ENCODE peak calls at places on chromosomes 2 and 18, in six cellular contexts. Y is activated CD4-positive, alpha-beta T cell treated with anti-CD3 and anti-CD28 coated beads for 48 hours; A is endothelial cell; Z is AG08395; T is activated naive CD8-positive, alpha-beta T cell treated with anti-CD3 and anti-CD28 coated beads, Interleukin-2, amount 10 ng/mL, durations not matched to agents 7 days and 5 days; K is non-pigmented ciliary epithelial cell. Q is an unnamed sample.

GRCh38 chr2:85753525-85754312 is at the start of gene ATOH8:
- DNase-seq in A (peak), K (no peak), Z (peak), Y (peak), T (peak), Q (peak)

GRCh38 chr18:34224423-34225217 is at the start of gene NOL4:
- DNase-seq in T (no peak), Y (no peak), Z (no peak), A (peak), K (peak), Q (no peak)

GRCh38 chr2:105881286-105882136 is 136.8 kb downstream of the NCK2 start:
- DNase-seq in K (no peak), Y (no peak), Z (no peak), A (no peak), T (no peak), Q (no peak)

GRCh38 chr18:8608795-8609673 is at the start of gene RAB12:
- DNase-seq in T (peak), Z (peak), K (peak), Y (peak), A (peak), Q (peak)

GRCh38 chr2:45121236-45121927 is 112.1 kb upstream of the SIX2 start:
- DNase-seq in A (no peak), Z (no peak), Y (no peak), T (no peak), K (no peak), Q (no peak)

GRCh38 chr2:142037051-142037450 is 93.8 kb downstream of the LRP1B start:
- DNase-seq in A (no peak), T (no peak), Y (no peak), Z (peak), K (peak), Q (peak)

GRCh38 chr2:237692601-237693079 is 65.3 kb downstream of the LRRFIP1 start:
- DNase-seq in A (no peak), K (no peak), Y (peak), T (no peak), Z (no peak), Q (no peak)

GRCh38 chr2:200627110-200627770 is 41.4 kb downstream of the AOX1 start:
- DNase-seq in Y (no peak), A (no peak), Z (no peak), T (no peak), K (no peak), Q (no peak)

GRCh38 chr2:160033732-160034392 is 28.6 kb downstream of the PLA2R1 start:
- DNase-seq in Z (peak), A (no peak), K (peak), Y (no peak), T (no peak), Q (peak)

GRCh38 chr2:238424313-238424700 is 2.4 kb upstream of the ASB1 start:
- DNase-seq in K (no peak), Y (no peak), T (no peak), A (no peak), Z (peak), Q (peak)

GRCh38 chr2:215401896-215402379 is 33.9 kb downstream of the FN1 start:
- DNase-seq in Z (peak), A (no peak), T (no peak), K (peak), Y (no peak), Q (peak)

GRCh38 chr18:57434536-57435494 is at the start of gene ONECUT2:
- DNase-seq in K (peak), A (peak), T (peak), Z (peak), Y (peak), Q (peak)

GRCh38 chr2:43051316-43051715 is 175.1 kb downstream of the ZFP36L2 start:
- DNase-seq in A (no peak), Y (peak), Z (no peak), T (peak), K (no peak), Q (no peak)

GRCh38 chr18:23053756-23054457 is 81.4 kb upstream of the CABLES1 start:
- DNase-seq in Y (no peak), K (no peak), A (peak), T (no peak), Z (peak), Q (peak)

GRCh38 chr2:64062840-64063239 is 43.6 kb upstream of the VPS54 start:
- DNase-seq in T (no peak), K (no peak), Y (no peak), Z (no peak), A (no peak), Q (peak)

GRCh38 chr2:54483426-54483825 is 27.3 kb downstream of the SPTBN1 start:
- DNase-seq in Z (peak), K (no peak), Y (no peak), T (no peak), A (no peak), Q (peak)

GRCh38 chr2:74573747-74574562 is 19.4 kb downstream of the DOK1 start:
- DNase-seq in Z (no peak), K (no peak), Y (no peak), T (no peak), A (no peak), Q (peak)

GRCh38 chr18:961644-962355 is 57.1 kb downstream of the ADCYAP1 start:
- DNase-seq in Y (peak), A (peak), K (no peak), Z (peak), T (peak), Q (peak)

GRCh38 chr2:227058888-227059399 is 105.1 kb downstream of the COL4A4 start:
- DNase-seq in T (no peak), K (no peak), Z (no peak), Y (no peak), A (no peak), Q (no peak)

Q was measured in AG10803.